ENCODE peak calls at places on chromosomes 7 and 10, in five cellular contexts. K is hippocampal formation, H is uterus, X is mesendoderm, T is MCF 10A. V is an unnamed sample.

GRCh38 chr10:63346015-63346441 is 119.7 kb downstream of the JMJD1C start:
- DNase-seq in T (no peak), X (no peak), K (no peak), H (no peak), V (no peak)

GRCh38 chr7:140609646-140610045 is 31.0 kb downstream of the DENND2A start:
- DNase-seq in T (no peak), K (no peak), H (no peak), X (no peak), V (no peak)

GRCh38 chr7:137873524-137873923 is 26.8 kb upstream of the DGKI start:
- DNase-seq in H (no peak), X (no peak), K (no peak), T (no peak), V (no peak)

GRCh38 chr10:132306341-132306685 is 1.4 kb downstream of the STK32C start:
- DNase-seq in X (no peak), H (no peak), K (no peak), T (no peak), V (peak)

GRCh38 chr10:80290474-80291220 is 1.2 kb upstream of the MAT1A start:
- DNase-seq in X (no peak), T (no peak), H (no peak), K (no peak), V (no peak)

GRCh38 chr7:51186531-51186930 is 130.1 kb downstream of the COBL start:
- DNase-seq in K (no peak), X (peak), T (no peak), H (no peak), V (no peak)

GRCh38 chr7:107854989-107855388 is 36.0 kb upstream of the DLD start:
- DNase-seq in H (no peak), T (peak), K (no peak), X (no peak), V (no peak)

GRCh38 chr10:3255086-3255485 is 82.5 kb upstream of the PITRM1 start:
- DNase-seq in T (no peak), H (no peak), K (no peak), X (no peak), V (no peak)

GRCh38 chr10:90862908-90863514 is 5.2 kb upstream of the HTR7 start:
- DNase-seq in T (peak), H (no peak), K (no peak), X (peak), V (no peak)

GRCh38 chr10:121417298-121417697 is 180.9 kb downstream of the FGFR2 start:
- DNase-seq in X (no peak), H (no peak), K (no peak), T (no peak), V (no peak)